ENCODE peak calls at places on chromosomes 11 and 22, in five cellular contexts. E is IMR-90, M is adrenal gland, L is body of pancreas, W is tibial nerve. A is an unnamed sample.
A peak's percentile ranks its signal among the peaks of the same experiment; 100 is the strongest.

GRCh38 chr11:1221848-1222311 is 986 bp upstream of the MUC5B start:
- DNase-seq in M (no peak), W (no peak), E (no peak), L (no peak), A (no peak)

GRCh38 chr22:39363751-39364484 is 14.1 kb downstream of the SYNGR1 start:
- DNase-seq in W (no peak), L (no peak), E (no peak), M (no peak), A (peak; percentile 88)

GRCh38 chr11:57406337-57406904 is 16.0 kb upstream of the PRG2 start:
- DNase-seq in W (peak; percentile 13), M (no peak), E (peak; percentile 39), L (no peak), A (peak; percentile 26)

GRCh38 chr11:69437001-69437875 is 44.2 kb upstream of the LINC01488 start:
- DNase-seq in L (peak; percentile 52), E (no peak), M (no peak), W (no peak), A (no peak)

GRCh38 chr11:10002221-10002620 is 291.8 kb downstream of the SBF2 start:
- DNase-seq in M (no peak), W (no peak), E (no peak), L (no peak), A (no peak)

GRCh38 chr11:76781046-76781801 is 1.9 kb upstream of the TSKU start:
- DNase-seq in W (no peak), M (no peak), E (no peak), L (no peak), A (no peak)

GRCh38 chr22:30251661-30252226 is 5.2 kb upstream of the LIF start:
- DNase-seq in E (peak; percentile 82), W (no peak), L (no peak), M (no peak), A (no peak)

GRCh38 chr11:91248199-91248807 is 976.3 kb upstream of the FAT3 start:
- DNase-seq in E (peak; percentile 53), W (peak; percentile 48), L (peak; percentile 15), M (peak; percentile 60), A (peak; percentile 49)

DNA sequence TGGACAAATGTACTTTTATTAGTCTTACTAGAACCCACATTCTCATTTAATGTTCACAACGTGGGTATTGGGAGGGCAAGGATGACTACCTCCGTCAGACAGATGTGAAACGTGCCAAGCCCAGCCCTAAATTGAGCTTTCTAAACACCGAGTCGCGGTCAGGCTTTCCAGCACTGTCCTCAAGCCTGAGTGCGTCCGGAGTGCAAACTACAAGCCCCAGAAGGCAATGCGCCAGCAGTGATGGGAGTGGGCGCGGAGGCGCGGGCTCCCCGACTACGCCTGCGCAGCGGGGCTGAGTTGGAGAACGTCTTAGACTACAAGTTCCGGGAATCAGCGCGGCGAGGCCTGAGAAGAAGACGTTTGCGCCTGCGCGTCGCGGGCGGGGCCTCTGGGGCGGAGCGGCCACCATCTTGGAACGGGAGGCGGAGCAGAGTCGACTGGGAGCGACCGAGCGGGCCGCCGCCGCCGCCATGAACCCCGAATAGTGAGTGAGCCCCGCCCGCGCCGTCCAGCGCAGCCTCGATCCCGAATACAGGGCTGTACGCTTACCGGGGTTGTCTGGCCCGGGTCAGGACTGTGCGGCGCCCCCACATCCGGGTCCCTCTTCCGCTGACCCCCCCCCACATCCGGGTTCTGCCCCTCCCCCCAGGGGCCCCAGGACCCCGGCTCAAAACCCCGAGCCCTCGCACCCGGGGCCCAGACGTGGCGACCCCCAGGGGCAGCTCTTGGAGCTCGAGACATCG is at the start of gene RAB1B:
- DNase-seq in W (peak; percentile 99), L (peak; percentile 100), E (peak; percentile 99), M (peak; percentile 100), A (peak; percentile 100)
- TF ChIP-seq POLR2A in W (peak; percentile 94), L (peak; percentile 72), E (peak; percentile 30), M (peak; percentile 40), A (peak; percentile 74)

GRCh38 chr22:41471606-41472005 is 2.7 kb downstream of the ACO2 start:
- DNase-seq in W (no peak), M (no peak), E (no peak), L (no peak), A (no peak)

GRCh38 chr22:41469218-41469851 is 418 bp downstream of the ACO2 start:
- DNase-seq in L (no peak), E (no peak), W (no peak), M (no peak), A (peak; percentile 82)

DNA sequence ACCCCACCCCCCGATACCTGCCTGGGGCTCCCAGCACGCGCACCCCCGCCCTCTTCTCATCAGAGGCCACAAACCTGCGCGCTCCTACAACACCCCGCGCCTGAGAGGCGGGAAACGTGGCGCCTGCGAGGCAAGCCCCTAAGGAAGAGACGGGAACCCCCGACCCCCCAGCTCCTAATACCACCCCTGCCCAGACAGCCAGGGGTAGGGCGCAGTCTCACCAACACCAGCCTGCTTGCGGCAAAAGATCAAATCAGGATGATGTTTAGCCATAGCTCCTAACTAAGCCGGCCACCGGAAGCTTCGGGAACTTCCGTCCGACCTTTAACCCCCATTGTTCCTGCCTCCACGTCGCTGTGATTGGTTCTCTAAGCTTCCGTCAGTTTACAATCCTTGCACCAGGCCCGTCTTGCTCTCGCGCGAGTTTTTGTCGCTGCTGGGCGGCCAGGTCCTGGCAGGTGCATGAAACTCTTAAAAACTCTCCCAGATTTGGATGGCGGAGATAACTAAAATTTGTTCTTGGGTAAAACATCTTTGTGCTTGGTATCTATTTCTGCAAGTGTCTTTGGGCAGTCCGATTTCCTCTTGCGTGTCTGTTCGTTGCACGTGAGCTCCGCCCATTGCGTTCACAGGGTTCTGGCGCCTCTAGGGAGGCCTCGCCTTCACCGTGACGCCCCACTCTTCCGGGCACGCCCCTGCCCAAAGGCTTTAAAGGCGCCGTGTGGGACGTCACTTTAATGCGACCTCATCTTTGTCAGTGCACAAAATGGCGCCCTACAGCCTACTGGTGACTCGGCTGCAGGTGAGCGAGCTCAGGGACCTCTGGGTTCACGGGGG is at the start of the genes ACO2 and PHF5A:
- DNase-seq in M (peak; percentile 99), L (peak; percentile 98), E (peak; percentile 97), W (peak; percentile 99), A (peak; percentile 100)
- TF ChIP-seq POLR2A in M (peak; percentile 5), L (peak; percentile 77), E (peak; percentile 76), W (peak; percentile 49), A (peak; percentile 88)

GRCh38 chr22:26671317-26672059 is 14.1 kb downstream of the MIAT start:
- DNase-seq in W (peak; percentile 18), L (peak; percentile 40), E (no peak), M (peak; percentile 60), A (no peak)

GRCh38 chr22:26672060-26672471 is 14.7 kb downstream of the MIAT start:
- DNase-seq in L (no peak), M (no peak), W (no peak), E (no peak), A (no peak)

GRCh38 chr22:26674211-26675190 is 17.1 kb downstream of the MIAT start:
- DNase-seq in L (no peak), W (no peak), E (no peak), M (no peak), A (peak; percentile 9)

GRCh38 chr22:26673485-26673884 is 16.1 kb downstream of the MIAT start:
- DNase-seq in W (no peak), L (no peak), E (no peak), M (no peak), A (no peak)

GRCh38 chr22:26672590-26673468 is 15.4 kb downstream of the MIAT start:
- DNase-seq in E (peak; percentile 94), M (peak; percentile 96), L (peak; percentile 88), W (peak; percentile 94), A (peak; percentile 95)
- TF ChIP-seq POLR2A in E (peak; percentile 87), M (peak; percentile 19), L (peak; percentile 60), W (peak; percentile 41), A (peak; percentile 70)

GRCh38 chr22:45974498-45974897 is 2.5 kb downstream of the WNT7B start:
- DNase-seq in W (no peak), L (no peak), E (no peak), M (no peak), A (no peak)
- TF ChIP-seq POLR2A in W (no peak), L (no peak), E (no peak), M (no peak), A (no peak)

GRCh38 chr22:26318975-26319374 is 110.1 kb upstream of the ASPHD2 start:
- DNase-seq in L (no peak), E (no peak), W (no peak), M (no peak), A (no peak)
- TF ChIP-seq POLR2A in L (no peak), E (no peak), W (no peak), M (no peak), A (no peak)

GRCh38 chr22:20128619-20128901 is 3.0 kb upstream of the ZDHHC8 start:
- DNase-seq in E (no peak), M (no peak), W (no peak), L (no peak), A (no peak)

GRCh38 chr22:20130319-20130718 is 1.3 kb upstream of the ZDHHC8 start:
- DNase-seq in M (no peak), L (no peak), E (no peak), W (no peak), A (no peak)

GRCh38 chr22:20129747-20130014 is 1.9 kb upstream of the ZDHHC8 start:
- DNase-seq in E (no peak), M (no peak), L (no peak), W (no peak), A (no peak)

GRCh38 chr22:20127869-20128618 is 3.6 kb upstream of the ZDHHC8 start:
- DNase-seq in L (no peak), M (no peak), E (no peak), W (no peak), A (no peak)

GRCh38 chr22:20128902-20129746 is 2.5 kb upstream of the ZDHHC8 start:
- DNase-seq in L (peak; percentile 37), E (peak; percentile 23), W (no peak), M (peak; percentile 68), A (peak; percentile 62)
- TF ChIP-seq POLR2A in L (no peak), E (no peak), W (no peak), M (no peak), A (peak; percentile 14)

A was measured in erythroblast.